ENCODE peak calls at places on chromosome 20, in nine cellular contexts. U is Panc1, I is transverse colon, E is prostate gland, T is endothelial cell of umbilical vein, X is K562, A is stomach, K is suprapubic skin, M is upper lobe of left lung. B is an unnamed sample.

GRCh38 chr20:41050361-41051019 is 21.9 kb downstream of the TOP1 start:
- DNase-seq in U (no peak), I (no peak), E (no peak), T (no peak), X (peak; percentile 84), A (no peak), K (no peak), M (no peak), B (no peak)

GRCh38 chr20:36206641-36207040 is 29.6 kb upstream of the AAR2 start:
- DNase-seq in U (no peak), I (no peak), E (no peak), T (no peak), X (no peak), A (no peak), K (no peak), M (no peak), B (no peak)

GRCh38 chr20:38217791-38218565 is 42.6 kb downstream of the KIAA1755 start:
- DNase-seq in U (no peak), I (peak; percentile 17), E (no peak), T (peak; percentile 57), X (peak; percentile 56), A (no peak), K (peak; percentile 38), M (no peak), B (peak; percentile 69)

GRCh38 chr20:60365882-60366281 is 407.7 kb downstream of the CDH26 start:
- DNase-seq in U (no peak), I (no peak), E (no peak), T (no peak), X (no peak), A (no peak), K (no peak), M (no peak), B (no peak)

GRCh38 chr20:57795347-57795697 is 85.5 kb upstream of the PMEPA1 start:
- DNase-seq in U (no peak), I (no peak), E (no peak), T (no peak), X (no peak), A (no peak), K (no peak), M (no peak), B (no peak)

GRCh38 chr20:2932497-2932896 is 59.2 kb downstream of the PTPRA start:
- DNase-seq in U (no peak), I (no peak), E (no peak), T (peak; percentile 43), X (no peak), A (no peak), K (no peak), M (no peak), B (no peak)

GRCh38 chr20:46129955-46130481 is 11.9 kb downstream of the CD40 start:
- DNase-seq in U (no peak), I (no peak), E (no peak), T (no peak), X (no peak), A (no peak), K (peak; percentile 14), M (no peak), B (no peak)

GRCh38 chr20:44646023-44646640 is 5.4 kb downstream of the ADA start:
- DNase-seq in U (no peak), I (peak; percentile 40), E (no peak), T (peak; percentile 65), X (no peak), A (no peak), K (no peak), M (no peak), B (no peak)

GRCh38 chr20:59149678-59150504 is 13.7 kb upstream of the ZNF831 start:
- DNase-seq in U (no peak), I (peak; percentile 33), E (no peak), T (no peak), X (no peak), A (no peak), K (no peak), M (no peak), B (no peak)

GRCh38 chr20:37567671-37568588 is 40.3 kb upstream of the BLCAP start:
- DNase-seq in U (no peak), I (no peak), E (no peak), T (peak; percentile 50), X (peak; percentile 41), A (no peak), K (no peak), M (no peak), B (no peak)

GRCh38 chr20:13061381-13061780 is 52.6 kb downstream of the SPTLC3 start:
- DNase-seq in U (no peak), I (no peak), E (no peak), T (no peak), X (no peak), A (no peak), K (no peak), M (no peak), B (no peak)

GRCh38 chr20:21173496-21174025 is 47.7 kb downstream of the KIZ start:
- DNase-seq in U (no peak), I (no peak), E (no peak), T (no peak), X (peak; percentile 12), A (no peak), K (no peak), M (no peak), B (no peak)

GRCh38 chr20:15739056-15739455 is 834.2 kb downstream of the KIF16B start:
- DNase-seq in U (no peak), I (no peak), E (no peak), T (no peak), X (no peak), A (no peak), K (no peak), M (no peak), B (no peak)

GRCh38 chr20:36824142-36824940 is 50.8 kb upstream of the DSN1 start:
- DNase-seq in U (no peak), I (no peak), E (no peak), T (no peak), X (no peak), A (no peak), K (no peak), M (no peak), B (no peak)

GRCh38 chr20:43752051-43752360 is 25.2 kb upstream of the GTSF1L start:
- DNase-seq in U (no peak), I (no peak), E (no peak), T (no peak), X (no peak), A (no peak), K (no peak), M (no peak), B (no peak)

GRCh38 chr20:57396638-57397003 is 5.4 kb downstream of the RBM38 start:
- DNase-seq in U (no peak), I (no peak), E (no peak), T (no peak), X (no peak), A (no peak), K (no peak), M (no peak), B (no peak)

GRCh38 chr20:44598413-44599290 is 16.3 kb downstream of the PKIG start:
- DNase-seq in U (no peak), I (no peak), E (no peak), T (peak; percentile 71), X (peak; percentile 31), A (no peak), K (no peak), M (peak; percentile 42), B (no peak)

GRCh38 chr20:61560361-61560853 is 308.3 kb downstream of the CDH4 start:
- DNase-seq in U (no peak), I (peak; percentile 11), E (no peak), T (no peak), X (peak; percentile 57), A (no peak), K (no peak), M (peak; percentile 49), B (no peak)

GRCh38 chr20:21237956-21238355 is 65.2 kb upstream of the XRN2 start:
- DNase-seq in U (no peak), I (no peak), E (no peak), T (no peak), X (no peak), A (no peak), K (no peak), M (no peak), B (no peak)

GRCh38 chr20:18405826-18406225 is 61.0 kb downstream of the DZANK1 start:
- DNase-seq in U (no peak), I (no peak), E (no peak), T (no peak), X (no peak), A (no peak), K (no peak), M (no peak), B (no peak)

GRCh38 chr20:13995841-13996240 is 525 bp downstream of the MACROD2 start:
- DNase-seq in U (no peak), I (peak; percentile 59), E (peak; percentile 52), T (peak; percentile 12), X (no peak), A (peak; percentile 70), K (peak; percentile 63), M (peak; percentile 44), B (peak; percentile 71)

GRCh38 chr20:53711333-53712211 is 117.9 kb upstream of the ZNF217 start:
- DNase-seq in U (no peak), I (no peak), E (no peak), T (no peak), X (no peak), A (no peak), K (no peak), M (no peak), B (no peak)
- H3K4me1 ChIP-seq in U (peaks cover 47% of the 10 kb centered on the region), I (peaks cover 15% of the 10 kb centered on the region), E (no peaks in the 10 kb centered on the region), T (no peaks in the 10 kb centered on the region), X (peaks cover 3% of the 10 kb centered on the region), A (peaks cover 5% of the 10 kb centered on the region), K (peaks cover 13% of the 10 kb centered on the region), M (no peaks in the 10 kb centered on the region), B (peaks cover 11% of the 10 kb centered on the region)

DNA sequence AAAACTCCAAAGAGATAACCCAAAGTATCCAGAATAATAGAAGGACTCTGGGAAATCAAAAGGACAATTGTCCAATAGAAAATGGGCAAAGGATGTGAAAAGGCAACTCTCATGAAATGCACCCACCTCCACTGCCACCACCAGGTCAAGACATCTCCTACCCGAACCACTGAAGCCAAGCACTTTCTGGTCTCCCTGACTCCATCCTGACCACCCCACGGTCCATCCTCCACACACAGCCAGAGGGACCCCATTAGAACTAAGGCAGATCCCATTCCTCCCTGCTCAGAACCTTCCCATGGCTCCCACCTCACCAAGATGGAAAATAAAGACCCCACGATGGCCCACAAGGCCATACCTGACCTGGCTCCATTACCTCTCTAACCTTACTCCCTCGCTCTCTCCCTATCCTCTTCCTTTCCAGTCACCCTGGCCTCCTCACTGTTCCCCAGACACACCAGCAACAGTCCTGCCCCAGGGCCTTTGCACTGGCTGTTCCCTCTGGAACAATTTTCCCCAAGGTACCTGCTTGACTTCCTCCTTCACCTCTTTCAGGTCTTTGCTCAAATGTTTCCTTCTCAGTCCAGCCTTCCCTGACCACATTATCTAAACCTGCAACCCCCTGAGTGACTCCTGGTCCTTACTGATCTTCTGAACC is 108.1 kb downstream of the PREX1 start:
- DNase-seq in U (no peak), I (no peak), E (no peak), T (no peak), X (no peak), A (no peak), K (no peak), M (no peak), B (no peak)
- TF ChIP-seq POLR2AphosphoS5 in U (no peak), I (no peak), E (no peak), T (no peak), X (no peak), A (no peak), K (no peak), M (no peak), B (no peak)

GRCh38 chr20:62917720-62918119 is 8.6 kb downstream of the DIDO1 start:
- DNase-seq in U (no peak), I (no peak), E (no peak), T (no peak), X (no peak), A (no peak), K (no peak), M (no peak), B (no peak)
- H3K4me1 ChIP-seq in U (peaks cover 88% of the 10 kb centered on the region), I (peaks cover 91% of the 10 kb centered on the region), E (peaks cover 28% of the 10 kb centered on the region), T (peaks cover 6% of the 10 kb centered on the region), X (peaks cover 25% of the 10 kb centered on the region), A (peaks cover 80% of the 10 kb centered on the region), K (peaks cover 91% of the 10 kb centered on the region), M (peaks cover 95% of the 10 kb centered on the region), B (peaks cover 96% of the 10 kb centered on the region)

GRCh38 chr20:4008026-4008413 is 7.3 kb downstream of the RNF24 start:
- DNase-seq in U (no peak), I (no peak), E (no peak), T (no peak), X (no peak), A (no peak), K (no peak), M (no peak), B (no peak)
- TF ChIP-seq POLR2AphosphoS5 in U (no peak), I (no peak), E (no peak), T (no peak), X (no peak), A (no peak), K (no peak), M (no peak), B (no peak)